ENCODE peak calls at places on chromosomes 6 and 20, in five cellular contexts. K is transverse colon; N is astrocyte of the cerebellum; F is BE2C; C is CD4-positive, alpha-beta T cell. B is an unnamed sample.

GRCh38 chr20:4102381-4102780 is 87.0 kb upstream of the RNF24 start:
- DNase-seq in N (no peak), C (no peak), F (no peak), K (no peak), B (no peak)

GRCh38 chr6:48150701-48151100 is 39.7 kb upstream of the PTCHD4 start:
- DNase-seq in F (no peak), N (no peak), C (no peak), K (no peak), B (no peak)

GRCh38 chr20:37511605-37512275 is 9.3 kb upstream of the NNAT start:
- DNase-seq in N (no peak), F (no peak), K (no peak), C (no peak), B (no peak)

GRCh38 chr6:50610562-50610961 is 102.8 kb upstream of the TFAP2D start:
- DNase-seq in N (no peak), C (no peak), F (no peak), K (no peak), B (no peak)

GRCh38 chr6:41546475-41546865 is 289 bp downstream of the FOXP4 start:
- DNase-seq in C (no peak), K (peak), N (no peak), F (no peak), B (no peak)

GRCh38 chr6:79466222-79466834 is 70.9 kb downstream of the LCA5 start:
- DNase-seq in N (peak), F (no peak), K (no peak), C (no peak), B (peak)

GRCh38 chr6:30647802-30648460 is 998 bp downstream of the C6orf136 start:
- DNase-seq in C (no peak), F (peak), K (no peak), N (no peak), B (no peak)

GRCh38 chr6:121285041-121285440 is 49.2 kb downstream of the TBC1D32 start:
- DNase-seq in N (no peak), F (no peak), K (no peak), C (no peak), B (no peak)

GRCh38 chr6:36033935-36034334 is 6.3 kb downstream of the MAPK14 start:
- DNase-seq in C (peak), K (no peak), N (no peak), F (no peak), B (no peak)

GRCh38 chr6:145699462-145699861 is 35.9 kb downstream of the EPM2A start:
- DNase-seq in C (no peak), F (no peak), K (no peak), N (no peak), B (no peak)

GRCh38 chr6:24924956-24925355 is 10.8 kb downstream of the RIPOR2 start:
- DNase-seq in C (no peak), F (peak), K (no peak), N (no peak), B (no peak)

GRCh38 chr6:3211681-3212080 is 15.8 kb downstream of the TUBB2B start:
- DNase-seq in F (no peak), K (no peak), N (no peak), C (no peak), B (no peak)

GRCh38 chr6:31697555-31697954 is 5.6 kb downstream of the ABHD16A start:
- DNase-seq in F (no peak), K (no peak), N (no peak), C (no peak), B (no peak)

GRCh38 chr6:44133003-44133931 is 5.9 kb downstream of the TMEM63B start:
- DNase-seq in K (peak), F (peak), N (no peak), C (no peak), B (peak)

GRCh38 chr20:2709205-2709981 is 16.8 kb downstream of the EBF4 start:
- DNase-seq in C (no peak), N (no peak), K (no peak), F (no peak), B (no peak)

GRCh38 chr6:157209865-157210530 is 113.3 kb downstream of the TMEM242 start:
- DNase-seq in K (no peak), C (no peak), F (no peak), N (no peak), B (no peak)

GRCh38 chr20:44734938-44735337 is 10.7 kb upstream of the KCNK15 start:
- DNase-seq in C (no peak), K (no peak), N (no peak), F (no peak), B (peak)

GRCh38 chr20:41218466-41218865 is 81.1 kb downstream of the PLCG1 start:
- DNase-seq in K (no peak), F (no peak), C (no peak), N (no peak), B (no peak)

GRCh38 chr6:158606935-158607334 is 37.6 kb downstream of the DYNLT1 start:
- DNase-seq in N (no peak), K (no peak), C (no peak), F (no peak), B (no peak)

GRCh38 chr6:43769526-43770416 is at the start of gene VEGFA:
- DNase-seq in K (peak), N (peak), C (peak), F (peak), B (peak)

GRCh38 chr20:61609461-61609860 is 357.4 kb downstream of the CDH4 start:
- DNase-seq in K (no peak), C (no peak), N (no peak), F (no peak), B (no peak)

GRCh38 chr20:58891686-58892125 is 39.2 kb downstream of the GNAS start:
- DNase-seq in N (no peak), F (peak), K (peak), C (no peak), B (peak)

GRCh38 chr6:107272246-107272645 is 156.9 kb upstream of the BEND3 start:
- DNase-seq in K (no peak), F (peak), C (no peak), N (no peak), B (no peak)

GRCh38 chr6:136235233-136235564 is 14.9 kb downstream of the MTFR2 start:
- DNase-seq in K (no peak), N (no peak), F (no peak), C (no peak), B (no peak)

GRCh38 chr6:71254323-71254722 is 34.3 kb upstream of the OGFRL1 start:
- DNase-seq in C (no peak), F (peak), K (no peak), N (no peak), B (no peak)

GRCh38 chr6:167092672-167093339 is 30.1 kb upstream of the CCR6 start:
- DNase-seq in F (no peak), N (no peak), C (no peak), K (no peak), B (no peak)

GRCh38 chr20:58556961-58557360 is 41.8 kb upstream of the APCDD1L start:
- DNase-seq in F (no peak), K (no peak), C (no peak), N (no peak), B (no peak)

GRCh38 chr6:7672066-7673062 is 53.5 kb upstream of the BMP6 start:
- DNase-seq in K (no peak), N (no peak), F (no peak), C (no peak), B (no peak)

GRCh38 chr6:7671581-7671980 is 54.3 kb upstream of the BMP6 start:
- DNase-seq in C (no peak), N (no peak), F (no peak), K (no peak), B (no peak)

GRCh38 chr6:7669742-7670141 is 56.2 kb upstream of the BMP6 start:
- DNase-seq in K (no peak), F (no peak), N (no peak), C (no peak), B (no peak)

GRCh38 chr6:7673063-7673536 is 52.8 kb upstream of the BMP6 start:
- DNase-seq in K (peak), C (no peak), F (no peak), N (no peak), B (peak)

GRCh38 chr6:7671076-7671475 is 54.8 kb upstream of the BMP6 start:
- DNase-seq in K (no peak), F (no peak), N (no peak), C (no peak), B (no peak)
- TF ChIP-seq CTCF in K (no peak), F (no peak), N (no peak), C (no peak), B (no peak)

DNA sequence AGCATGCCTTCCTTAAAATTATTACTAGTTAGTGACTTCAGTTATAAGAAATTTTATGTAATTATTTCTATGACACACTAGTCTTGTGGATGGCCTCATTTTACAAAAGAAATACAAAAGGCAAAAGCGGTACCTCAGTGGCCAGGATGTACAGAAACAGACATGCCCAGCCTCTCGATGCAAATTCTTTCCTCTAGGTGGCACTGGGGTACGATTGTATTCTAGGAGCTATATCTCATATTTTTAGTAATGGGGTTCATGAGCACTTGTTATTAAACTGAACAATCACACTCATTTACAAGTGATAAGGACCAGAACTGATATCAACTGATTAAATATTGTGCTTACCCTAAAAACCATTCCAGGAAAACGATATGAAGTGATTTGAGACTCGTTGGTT is 59.8 kb downstream of the SOD2 start:
- DNase-seq in K (no peak), C (no peak), N (no peak), F (peak), B (no peak)
- TF ChIP-seq CTCF in K (no peak), C (no peak), N (peak), F (peak), B (peak)

GRCh38 chr6:148578489-148578814 is 168.4 kb upstream of the UST start:
- DNase-seq in F (no peak), C (no peak), N (no peak), K (no peak), B (no peak)
- TF ChIP-seq CTCF in F (no peak), C (no peak), N (no peak), K (no peak), B (no peak)

GRCh38 chr6:5214570-5215052 is 46.1 kb downstream of the LYRM4 start:
- DNase-seq in F (peak), K (peak), C (no peak), N (no peak), B (peak)
- TF ChIP-seq CTCF in F (peak), K (peak), C (no peak), N (peak), B (peak)

DNA sequence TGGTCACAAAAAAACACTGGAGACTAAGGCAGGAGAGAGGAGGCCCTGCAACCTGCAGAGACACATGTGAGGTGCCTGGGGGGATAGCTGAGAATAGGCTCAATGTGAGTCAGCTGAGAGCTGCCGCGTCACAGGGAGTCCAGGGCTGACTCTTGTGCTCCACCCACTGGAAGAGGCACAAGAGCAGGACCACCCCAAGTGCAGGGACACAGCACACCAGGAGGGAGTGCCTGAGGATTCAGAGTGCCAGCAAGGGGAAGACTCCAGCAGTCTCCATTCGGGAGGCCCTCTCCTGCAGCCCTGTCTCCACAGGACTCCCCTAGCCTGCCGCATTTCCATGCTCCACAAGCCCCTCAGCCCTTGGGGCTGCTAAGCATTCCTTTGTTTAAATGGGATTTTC is 105.5 kb downstream of the HUS1B start:
- DNase-seq in N (no peak), K (no peak), F (peak), C (no peak), B (peak)
- TF ChIP-seq CTCF in N (peak), K (no peak), F (peak), C (peak), B (peak)

DNA sequence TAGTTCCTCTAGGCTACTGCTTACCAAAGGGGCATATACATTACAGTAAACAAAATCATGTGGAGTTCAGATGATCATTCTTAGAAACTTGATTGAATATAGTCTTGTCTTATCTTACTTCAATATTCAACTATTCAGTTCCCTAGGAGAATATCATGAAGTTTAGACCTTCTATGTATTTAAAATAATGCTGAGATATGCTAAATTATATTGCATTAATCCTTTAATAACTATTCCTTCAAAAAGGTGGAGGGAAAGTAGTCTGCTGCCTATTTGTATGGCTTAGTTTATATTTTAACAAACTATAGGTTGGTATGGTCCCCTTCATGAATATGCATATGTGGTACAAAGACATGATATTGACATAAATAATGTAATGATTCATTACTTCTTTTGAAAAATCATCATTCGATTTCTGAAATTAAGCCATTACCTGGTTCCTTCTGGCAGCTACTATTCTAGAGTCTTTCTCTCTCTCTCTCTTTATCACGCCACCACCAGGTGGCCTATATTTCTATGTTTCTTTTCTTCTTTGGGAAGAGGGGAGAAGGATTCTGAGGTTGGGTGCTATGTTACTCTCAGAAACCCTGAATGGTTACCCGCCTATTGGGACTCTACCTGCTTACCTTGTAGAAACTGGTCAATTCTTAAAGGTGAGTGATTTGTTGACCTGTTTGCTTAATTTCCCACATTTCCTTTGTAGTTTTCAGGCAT is 855.8 kb downstream of the HACE1 start:
- DNase-seq in K (no peak), N (no peak), F (no peak), C (no peak), B (no peak)
- TF ChIP-seq CTCF in K (no peak), N (no peak), F (peak), C (no peak), B (peak)

DNA sequence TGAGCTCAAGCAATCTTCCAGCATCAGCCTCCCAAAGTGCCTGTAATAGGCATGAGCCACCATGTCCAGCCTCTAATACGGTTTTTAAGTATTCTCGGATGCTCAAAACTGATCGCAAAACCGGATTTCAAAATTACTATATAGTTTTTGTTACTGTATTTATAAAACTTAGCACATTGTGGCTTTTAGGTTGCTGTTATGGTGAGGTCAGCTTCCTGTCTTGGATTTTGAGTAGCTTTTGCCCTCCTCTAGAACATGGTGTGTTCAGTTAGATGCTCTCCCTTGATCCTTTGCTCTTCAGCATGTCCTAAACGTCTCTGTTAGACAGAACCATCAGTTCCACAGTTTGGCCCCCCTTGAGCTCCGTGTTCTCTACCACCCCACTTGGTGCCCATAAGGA is 96.2 kb downstream of the RPP40 start:
- DNase-seq in N (no peak), K (no peak), C (no peak), F (no peak), B (no peak)
- TF ChIP-seq CTCF in N (no peak), K (no peak), C (no peak), F (no peak), B (no peak)